ENCODE peak calls at places on chromosomes 6 and 20, in four cellular contexts. One of them, this sample, is unnamed.

GRCh38 chr6:163485388-163485851 is 70.9 kb downstream of the QKI start:
- DNase-seq in activated CD4-positive, alpha-beta T cell treated with anti-CD3 and anti-CD28 coated beads, Interleukin-2, amount 10 ng/mL, durations not matched to agents 24 days and 14 days: no peak
- DNase-seq in fibroblast of pulmonary artery: peak; percentile 57
- DNase-seq in psoas muscle: no peak
- DNase-seq in this sample: no peak

GRCh38 chr6:75317503-75318206 is 33.1 kb upstream of the TMEM30A start:
- DNase-seq in fibroblast of pulmonary artery: peak; percentile 83
- DNase-seq in activated CD4-positive, alpha-beta T cell treated with anti-CD3 and anti-CD28 coated beads, Interleukin-2, amount 10 ng/mL, durations not matched to agents 24 days and 14 days: no peak
- DNase-seq in psoas muscle: no peak
- DNase-seq in this sample: no peak

GRCh38 chr20:2840967-2841531 is 504 bp downstream of the VPS16 start:
- DNase-seq in fibroblast of pulmonary artery: peak; percentile 67
- DNase-seq in activated CD4-positive, alpha-beta T cell treated with anti-CD3 and anti-CD28 coated beads, Interleukin-2, amount 10 ng/mL, durations not matched to agents 24 days and 14 days: peak; percentile 85
- DNase-seq in psoas muscle: peak; percentile 80
- DNase-seq in this sample: no peak

GRCh38 chr20:63895886-63896135 is 885 bp downstream of the DNAJC5 start:
- DNase-seq in fibroblast of pulmonary artery: peak; percentile 38
- DNase-seq in psoas muscle: no peak
- DNase-seq in activated CD4-positive, alpha-beta T cell treated with anti-CD3 and anti-CD28 coated beads, Interleukin-2, amount 10 ng/mL, durations not matched to agents 24 days and 14 days: peak; percentile 68
- DNase-seq in this sample: no peak

GRCh38 chr6:125094563-125094962 is 59.0 kb upstream of the TPD52L1 start:
- DNase-seq in fibroblast of pulmonary artery: peak; percentile 47
- DNase-seq in psoas muscle: no peak
- DNase-seq in activated CD4-positive, alpha-beta T cell treated with anti-CD3 and anti-CD28 coated beads, Interleukin-2, amount 10 ng/mL, durations not matched to agents 24 days and 14 days: no peak
- DNase-seq in this sample: no peak

GRCh38 chr6:37636112-37636511 is 61.6 kb downstream of the MDGA1 start:
- DNase-seq in activated CD4-positive, alpha-beta T cell treated with anti-CD3 and anti-CD28 coated beads, Interleukin-2, amount 10 ng/mL, durations not matched to agents 24 days and 14 days: no peak
- DNase-seq in psoas muscle: peak; percentile 7
- DNase-seq in fibroblast of pulmonary artery: no peak
- DNase-seq in this sample: no peak

GRCh38 chr20:46399401-46399800 is 7.0 kb downstream of the ELMO2 start:
- DNase-seq in activated CD4-positive, alpha-beta T cell treated with anti-CD3 and anti-CD28 coated beads, Interleukin-2, amount 10 ng/mL, durations not matched to agents 24 days and 14 days: no peak
- DNase-seq in psoas muscle: no peak
- DNase-seq in fibroblast of pulmonary artery: no peak
- DNase-seq in this sample: no peak

GRCh38 chr20:1293641-1294379 is 27.7 kb downstream of the SNPH start:
- DNase-seq in activated CD4-positive, alpha-beta T cell treated with anti-CD3 and anti-CD28 coated beads, Interleukin-2, amount 10 ng/mL, durations not matched to agents 24 days and 14 days: no peak
- DNase-seq in psoas muscle: no peak
- DNase-seq in fibroblast of pulmonary artery: no peak
- DNase-seq in this sample: no peak

GRCh38 chr20:51460163-51460562 is 82.4 kb downstream of the NFATC2 start:
- DNase-seq in activated CD4-positive, alpha-beta T cell treated with anti-CD3 and anti-CD28 coated beads, Interleukin-2, amount 10 ng/mL, durations not matched to agents 24 days and 14 days: no peak
- DNase-seq in fibroblast of pulmonary artery: no peak
- DNase-seq in psoas muscle: no peak
- DNase-seq in this sample: no peak

GRCh38 chr20:17841751-17842191 is 126.8 kb downstream of the SNX5 start:
- DNase-seq in psoas muscle: peak; percentile 70
- DNase-seq in fibroblast of pulmonary artery: peak; percentile 67
- DNase-seq in activated CD4-positive, alpha-beta T cell treated with anti-CD3 and anti-CD28 coated beads, Interleukin-2, amount 10 ng/mL, durations not matched to agents 24 days and 14 days: no peak
- DNase-seq in this sample: no peak

GRCh38 chr6:138692978-138693909 is 80.3 kb upstream of the CCDC28A start:
- DNase-seq in activated CD4-positive, alpha-beta T cell treated with anti-CD3 and anti-CD28 coated beads, Interleukin-2, amount 10 ng/mL, durations not matched to agents 24 days and 14 days: peak; percentile 81
- DNase-seq in fibroblast of pulmonary artery: peak; percentile 69
- DNase-seq in psoas muscle: peak; percentile 69
- DNase-seq in this sample: peak; percentile 29

GRCh38 chr20:9359561-9360308 is 154.7 kb upstream of the LAMP5 start:
- DNase-seq in psoas muscle: no peak
- DNase-seq in activated CD4-positive, alpha-beta T cell treated with anti-CD3 and anti-CD28 coated beads, Interleukin-2, amount 10 ng/mL, durations not matched to agents 24 days and 14 days: no peak
- DNase-seq in fibroblast of pulmonary artery: peak; percentile 82
- DNase-seq in this sample: no peak

GRCh38 chr6:78810146-78810545 is 57.2 kb upstream of the IRAK1BP1 start:
- DNase-seq in fibroblast of pulmonary artery: peak; percentile 65
- DNase-seq in activated CD4-positive, alpha-beta T cell treated with anti-CD3 and anti-CD28 coated beads, Interleukin-2, amount 10 ng/mL, durations not matched to agents 24 days and 14 days: no peak
- DNase-seq in psoas muscle: no peak
- DNase-seq in this sample: no peak

GRCh38 chr6:12472601-12473038 is 182.5 kb downstream of the EDN1 start:
- DNase-seq in fibroblast of pulmonary artery: peak; percentile 58
- DNase-seq in activated CD4-positive, alpha-beta T cell treated with anti-CD3 and anti-CD28 coated beads, Interleukin-2, amount 10 ng/mL, durations not matched to agents 24 days and 14 days: no peak
- DNase-seq in psoas muscle: peak; percentile 64
- DNase-seq in this sample: no peak

GRCh38 chr6:44224154-44224977 is 971 bp downstream of the SLC29A1 start:
- DNase-seq in psoas muscle: no peak
- DNase-seq in activated CD4-positive, alpha-beta T cell treated with anti-CD3 and anti-CD28 coated beads, Interleukin-2, amount 10 ng/mL, durations not matched to agents 24 days and 14 days: peak; percentile 73
- DNase-seq in fibroblast of pulmonary artery: no peak
- DNase-seq in this sample: no peak

GRCh38 chr20:58198384-58198783 is 30.1 kb downstream of the ANKRD60 start:
- DNase-seq in activated CD4-positive, alpha-beta T cell treated with anti-CD3 and anti-CD28 coated beads, Interleukin-2, amount 10 ng/mL, durations not matched to agents 24 days and 14 days: no peak
- DNase-seq in psoas muscle: no peak
- DNase-seq in fibroblast of pulmonary artery: no peak
- DNase-seq in this sample: no peak